ENCODE peak calls at places on chromosomes 13 and 19, in five cellular contexts. V is mesendoderm, I is cardiac fibroblast, O is mesothelial cell of epicardium, M is HFF-Myc. L is an unnamed sample.

GRCh38 chr19:38869836-38870607 is 8.1 kb downstream of the RINL start:
- DNase-seq in V (peak; percentile 90), I (peak; percentile 68), O (peak; percentile 75), M (peak; percentile 31), L (peak; percentile 89)

GRCh38 chr13:27826379-27827353 is 34.4 kb downstream of the GSX1 start:
- DNase-seq in M (peak; percentile 47), I (peak; percentile 88), O (peak; percentile 93), V (peak; percentile 90), L (peak; percentile 76)

GRCh38 chr19:18603255-18603957 is 3.2 kb downstream of the CRLF1 start:
- DNase-seq in V (peak; percentile 70), M (no peak), I (peak; percentile 34), O (no peak), L (no peak)

GRCh38 chr19:13036366-13036976 is 41.2 kb downstream of the NFIX start:
- DNase-seq in O (no peak), M (no peak), V (peak; percentile 88), I (peak; percentile 76), L (no peak)

GRCh38 chr13:26502826-26503225 is 54.7 kb upstream of the WASF3 start:
- DNase-seq in V (peak; percentile 78), I (peak; percentile 67), M (peak; percentile 36), O (no peak), L (no peak)

GRCh38 chr19:12042893-12043292 is 7.4 kb upstream of the ZNF433 start:
- DNase-seq in O (no peak), M (no peak), I (no peak), V (no peak), L (no peak)

GRCh38 chr13:43720780-43721397 is 65.9 kb downstream of the ENOX1 start:
- DNase-seq in I (no peak), V (no peak), M (no peak), O (no peak), L (no peak)

GRCh38 chr19:10237702-10238101 is 6.6 kb upstream of the S1PR2 start:
- DNase-seq in V (no peak), M (no peak), I (no peak), O (no peak), L (no peak)

GRCh38 chr19:51681286-51681956 is 11.7 kb upstream of the SPACA6 start:
- DNase-seq in O (no peak), V (peak; percentile 14), M (no peak), I (peak; percentile 50), L (no peak)

GRCh38 chr13:34070544-34071303 is 252.8 kb downstream of the RFC3 start:
- DNase-seq in O (no peak), V (no peak), M (no peak), I (no peak), L (no peak)

GRCh38 chr13:113954046-113954841 is 19.6 kb downstream of the C13orf46 start:
- DNase-seq in O (no peak), I (no peak), V (no peak), M (no peak), L (peak; percentile 9)

GRCh38 chr19:14156971-14157717 is 20.8 kb upstream of the ASF1B start:
- DNase-seq in M (no peak), O (no peak), I (no peak), V (no peak), L (no peak)

GRCh38 chr19:20072936-20073335 is 4.9 kb upstream of the ZNF90 start:
- DNase-seq in M (no peak), O (no peak), I (no peak), V (no peak), L (no peak)

GRCh38 chr19:16899566-16900075 is 10.8 kb downstream of the F2RL3 start:
- DNase-seq in V (peak; percentile 70), M (no peak), O (no peak), I (peak; percentile 43), L (no peak)

GRCh38 chr13:31310781-31311180 is 111.0 kb downstream of the B3GLCT start:
- DNase-seq in M (no peak), V (no peak), I (no peak), O (no peak), L (peak; percentile 55)

GRCh38 chr13:23766199-23766771 is 122.9 kb downstream of the MIPEP start:
- DNase-seq in V (no peak), M (no peak), I (no peak), O (no peak), L (no peak)

GRCh38 chr13:27341616-27342015 is 71.0 kb downstream of the RASL11A start:
- DNase-seq in V (no peak), O (no peak), I (peak; percentile 14), M (no peak), L (no peak)